ENCODE peak calls at places on chromosomes 16 and 17, in nine cellular contexts. Q is GM12892; L is AG09319; J is stimulated activated CD8-positive, alpha-beta memory T cell treated with anti-CD3 and anti-CD28 coated beads, Interleukin-15, amount 100 ng/mL, for 24 hours; S is central memory CD8-positive, alpha-beta T cell; G is endodermal cell; V is cerebellar nuclear complex; F is suprapubic skin; C is HTR-8/SVneo. T is an unnamed sample.

GRCh38 chr17:40562841-40563370 is 2.4 kb downstream of the CCR7 start:
- DNase-seq in Q (no peak), L (no peak), J (no peak), S (no peak), G (peak; percentile 54), V (no peak), F (no peak), C (no peak), T (no peak)

GRCh38 chr17:28008526-28008925 is 34.0 kb upstream of the NLK start:
- DNase-seq in Q (no peak), L (peak; percentile 10), J (no peak), S (no peak), G (peak; percentile 97), V (no peak), F (no peak), C (peak; percentile 59), T (peak; percentile 36)

GRCh38 chr17:81566461-81567126 is 14.4 kb upstream of the FAAP100 start:
- DNase-seq in Q (no peak), L (no peak), J (no peak), S (no peak), G (no peak), V (no peak), F (no peak), C (peak; percentile 85), T (peak; percentile 68)

GRCh38 chr16:68469728-68470460 is 21.6 kb upstream of the SMPD3 start:
- DNase-seq in Q (no peak), L (no peak), J (no peak), S (no peak), G (no peak), V (no peak), F (no peak), C (no peak), T (no peak)

GRCh38 chr16:19502395-19503131 is 19.3 kb downstream of the GDE1 start:
- DNase-seq in Q (peak; percentile 24), L (peak; percentile 32), J (peak; percentile 40), S (peak; percentile 22), G (peak; percentile 93), V (no peak), F (peak; percentile 77), C (peak; percentile 54), T (no peak)

GRCh38 chr16:87324411-87325275 is 7.5 kb upstream of the C16orf95 start:
- DNase-seq in Q (peak; percentile 80), L (no peak), J (no peak), S (no peak), G (peak; percentile 87), V (no peak), F (peak; percentile 69), C (peak; percentile 69), T (no peak)

GRCh38 chr17:41360291-41360995 is 9.2 kb downstream of the KRT33B start:
- DNase-seq in Q (no peak), L (no peak), J (no peak), S (no peak), G (peak; percentile 15), V (no peak), F (no peak), C (peak; percentile 52), T (no peak)

GRCh38 chr17:78935419-78936323 is 10.5 kb upstream of the TIMP2 start:
- DNase-seq in Q (no peak), L (peak; percentile 87), J (no peak), S (no peak), G (no peak), V (no peak), F (peak; percentile 90), C (peak; percentile 93), T (peak; percentile 76)

GRCh38 chr16:75317101-75317522 is 65.7 kb upstream of the BCAR1 start:
- DNase-seq in Q (no peak), L (no peak), J (no peak), S (no peak), G (no peak), V (no peak), F (no peak), C (no peak), T (no peak)

GRCh38 chr17:864315-864714 is 82.2 kb downstream of the MRM3 start:
- DNase-seq in Q (no peak), L (no peak), J (no peak), S (no peak), G (no peak), V (no peak), F (no peak), C (no peak), T (no peak)

GRCh38 chr16:11094075-11094593 is 149.8 kb downstream of the CLEC16A start:
- DNase-seq in Q (peak; percentile 68), L (no peak), J (no peak), S (no peak), G (no peak), V (no peak), F (no peak), C (no peak), T (no peak)

GRCh38 chr17:31511176-31511540 is 119.7 kb downstream of the RAB11FIP4 start:
- DNase-seq in Q (no peak), L (no peak), J (no peak), S (no peak), G (no peak), V (no peak), F (no peak), C (no peak), T (no peak)

GRCh38 chr17:46772013-46772878 is 46.2 kb downstream of the WNT3 start:
- DNase-seq in Q (no peak), L (no peak), J (no peak), S (no peak), G (peak; percentile 97), V (no peak), F (peak; percentile 66), C (peak; percentile 45), T (no peak)

GRCh38 chr16:23432176-23433128 is 20.5 kb downstream of the COG7 start:
- DNase-seq in Q (no peak), L (no peak), J (no peak), S (no peak), G (no peak), V (no peak), F (no peak), C (no peak), T (no peak)

GRCh38 chr16:56357291-56357764 is 68.0 kb downstream of the AMFR start:
- DNase-seq in Q (no peak), L (no peak), J (no peak), S (no peak), G (peak; percentile 66), V (no peak), F (peak; percentile 58), C (no peak), T (no peak)

GRCh38 chr17:80696456-80696855 is 151.8 kb downstream of the RPTOR start:
- DNase-seq in Q (no peak), L (no peak), J (no peak), S (no peak), G (no peak), V (no peak), F (no peak), C (no peak), T (no peak)

T was measured in retinal pigment epithelial cell.